ENCODE peak calls at places on chromosome 19, in nine cellular contexts. W, O, J, F, H, Z, R, S and I are unnamed samples.

GRCh38 chr19:15551183-15552004 is 43.1 kb downstream of the CYP4F22 start:
- DNase-seq in S (peak; percentile 63), H (peak; percentile 51), O (peak; percentile 34), F (no peak), Z (no peak), W (no peak), R (no peak), J (peak; percentile 65), I (peak; percentile 56)

GRCh38 chr19:44672226-44672625 is 944 bp downstream of the CEACAM19 start:
- DNase-seq in H (no peak), F (no peak), W (no peak), Z (no peak), J (no peak), R (no peak), O (no peak), S (no peak), I (no peak)

GRCh38 chr19:48992571-48993174 is 436 bp downstream of the GYS1 start:
- DNase-seq in O (no peak), H (no peak), W (peak; percentile 83), F (peak; percentile 33), Z (peak; percentile 25), J (no peak), S (no peak), R (peak; percentile 69), I (no peak)

GRCh38 chr19:5112681-5113080 is 143.8 kb downstream of the KDM4B start:
- DNase-seq in Z (no peak), R (no peak), H (no peak), S (no peak), F (no peak), O (no peak), W (no peak), J (no peak), I (no peak)

GRCh38 chr19:48290923-48291700 is 21.2 kb downstream of the ZNF114 start:
- DNase-seq in F (peak; percentile 88), J (peak; percentile 68), W (peak; percentile 88), R (peak; percentile 85), Z (peak; percentile 90), S (peak; percentile 74), O (peak; percentile 51), H (peak; percentile 78), I (peak; percentile 76)

GRCh38 chr19:35379992-35380391 is 9.1 kb downstream of the GPR42 start:
- DNase-seq in J (no peak), W (no peak), S (no peak), H (no peak), O (no peak), F (no peak), R (no peak), Z (no peak), I (no peak)

GRCh38 chr19:12773571-12773970 is 1.8 kb downstream of the HOOK2 start:
- DNase-seq in R (no peak), O (no peak), H (peak; percentile 56), S (no peak), Z (no peak), J (no peak), W (no peak), F (no peak), I (no peak)

GRCh38 chr19:54316746-54317107 is 3.8 kb upstream of the LILRA5 start:
- DNase-seq in Z (no peak), S (no peak), R (peak; percentile 41), J (no peak), H (no peak), W (no peak), O (peak; percentile 15), F (no peak), I (no peak)

GRCh38 chr19:11195169-11195568 is 2.2 kb downstream of the KANK2 start:
- DNase-seq in S (no peak), H (no peak), R (no peak), O (no peak), Z (no peak), W (no peak), F (no peak), J (no peak), I (no peak)

GRCh38 chr19:11198175-11198534 is 810 bp upstream of the KANK2 start:
- DNase-seq in R (no peak), O (no peak), H (no peak), Z (no peak), J (no peak), S (no peak), W (no peak), F (no peak), I (no peak)

GRCh38 chr19:11197291-11198174 is at the start of gene KANK2:
- DNase-seq in H (peak; percentile 91), Z (peak; percentile 71), J (peak; percentile 98), F (peak; percentile 88), W (peak; percentile 90), R (peak; percentile 92), O (peak; percentile 76), S (peak; percentile 79), I (peak; percentile 100)

GRCh38 chr19:11195681-11196080 is 1.7 kb downstream of the KANK2 start:
- DNase-seq in R (no peak), Z (no peak), O (no peak), F (no peak), W (no peak), H (no peak), J (no peak), S (no peak), I (no peak)

DNA sequence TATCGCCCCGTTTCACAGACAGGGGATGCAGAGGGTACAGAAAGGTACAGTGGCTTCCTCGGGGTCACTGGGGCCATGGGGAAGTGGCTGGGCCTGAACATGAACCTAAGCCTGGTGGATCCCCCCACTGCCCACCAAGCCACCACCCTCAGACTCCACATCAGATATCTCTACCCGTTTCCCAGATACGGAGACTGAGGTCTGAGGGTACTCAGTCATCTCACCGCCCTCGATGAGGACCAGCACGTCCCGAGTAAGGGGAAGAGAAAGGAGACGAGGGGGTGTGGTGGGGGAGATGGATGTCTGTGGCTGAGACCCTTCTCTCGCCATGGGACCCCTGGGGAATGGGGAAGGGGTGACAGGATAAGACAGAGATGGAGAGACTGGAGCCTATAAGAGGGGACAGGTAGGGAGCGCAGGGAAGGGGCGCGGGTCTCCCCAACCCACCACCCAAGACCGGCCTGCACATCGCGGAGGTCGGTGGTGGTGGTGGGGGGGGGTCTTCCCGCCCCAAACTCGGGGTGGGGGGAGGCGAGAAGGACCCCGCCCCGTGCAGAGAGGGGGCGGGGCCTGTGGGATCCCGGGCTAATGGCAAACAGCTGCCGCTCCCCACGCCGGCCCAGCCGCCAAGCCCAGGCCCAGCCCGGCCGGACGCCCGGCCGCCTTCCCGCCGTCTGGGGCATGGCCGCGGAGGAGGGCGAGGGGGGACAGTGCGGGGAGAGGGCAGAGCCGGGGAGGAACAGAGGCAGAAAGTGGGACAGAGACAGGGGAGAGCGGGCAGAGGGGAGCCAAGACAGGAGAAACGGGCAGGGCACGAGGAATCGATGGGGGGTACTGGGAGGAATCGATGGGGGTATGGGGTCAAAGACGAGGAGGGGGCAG is 698 bp downstream of the KANK2 start:
- DNase-seq in Z (no peak), O (no peak), H (peak; percentile 37), F (peak; percentile 42), S (no peak), W (no peak), J (peak; percentile 51), R (peak; percentile 81), I (peak; percentile 61)
- TF ChIP-seq CTCF in Z (no peak), O (no peak), H (no peak), F (no peak), S (no peak), W (no peak), J (no peak), R (no peak), I (no peak)

GRCh38 chr19:37304884-37305255 is 66.0 kb upstream of the ZNF527 start:
- DNase-seq in W (no peak), F (no peak), H (no peak), R (no peak), O (no peak), J (no peak), S (no peak), Z (no peak), I (no peak)

GRCh38 chr19:37304190-37304883 is 66.6 kb upstream of the ZNF527 start:
- DNase-seq in O (no peak), W (no peak), Z (peak; percentile 30), H (no peak), F (peak; percentile 52), J (no peak), R (no peak), S (no peak), I (no peak)

GRCh38 chr19:37306383-37306963 is 64.4 kb upstream of the ZNF527 start:
- DNase-seq in R (no peak), J (no peak), H (no peak), O (no peak), Z (no peak), S (no peak), W (no peak), F (no peak), I (no peak)

GRCh38 chr19:37313335-37313627 is 57.6 kb upstream of the ZNF527 start:
- DNase-seq in W (no peak), S (no peak), Z (no peak), F (no peak), O (no peak), R (no peak), J (no peak), H (no peak), I (no peak)

DNA sequence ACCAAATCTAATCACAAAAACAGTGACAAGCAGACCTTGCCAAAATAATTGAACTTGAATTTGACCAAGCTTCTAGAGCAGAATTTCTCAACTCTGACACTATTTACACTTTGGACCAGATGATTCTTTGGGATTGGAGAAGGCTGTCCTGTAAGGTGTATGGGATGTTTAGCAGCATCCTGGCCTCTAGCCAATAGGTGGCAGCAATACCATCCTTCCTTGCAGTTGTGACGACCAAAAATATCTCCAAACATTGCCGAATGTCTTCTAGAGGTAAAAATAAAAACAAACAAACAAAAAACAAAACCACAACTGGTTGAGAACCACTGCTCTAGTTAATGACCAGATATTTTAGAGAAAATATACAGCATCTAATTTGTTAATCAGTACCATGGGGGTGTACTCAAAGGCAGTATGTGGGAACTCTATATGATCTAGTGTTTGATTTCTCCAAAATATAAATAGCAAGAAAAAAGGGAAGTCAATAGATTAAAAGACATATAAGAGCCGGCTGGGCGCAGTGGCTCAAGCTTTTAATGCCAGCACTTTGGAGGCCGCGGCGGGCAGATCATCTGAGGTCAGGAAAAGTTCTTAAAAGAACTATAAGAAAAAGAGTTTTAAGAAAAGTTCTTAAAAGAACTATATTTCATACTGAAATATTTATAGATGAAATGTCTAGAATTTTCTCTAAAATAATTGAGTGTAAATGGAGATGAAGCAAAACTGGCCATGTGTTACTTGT is 60.9 kb upstream of the ZNF527 start:
- DNase-seq in F (no peak), J (no peak), R (no peak), Z (no peak), S (no peak), H (no peak), O (peak; percentile 46), W (no peak), I (no peak)
- TF ChIP-seq CTCF in F (no peak), J (no peak), R (no peak), Z (peak; percentile 57), S (peak; percentile 59), H (no peak), O (peak; percentile 86), W (no peak), I (peak; percentile 24)

DNA sequence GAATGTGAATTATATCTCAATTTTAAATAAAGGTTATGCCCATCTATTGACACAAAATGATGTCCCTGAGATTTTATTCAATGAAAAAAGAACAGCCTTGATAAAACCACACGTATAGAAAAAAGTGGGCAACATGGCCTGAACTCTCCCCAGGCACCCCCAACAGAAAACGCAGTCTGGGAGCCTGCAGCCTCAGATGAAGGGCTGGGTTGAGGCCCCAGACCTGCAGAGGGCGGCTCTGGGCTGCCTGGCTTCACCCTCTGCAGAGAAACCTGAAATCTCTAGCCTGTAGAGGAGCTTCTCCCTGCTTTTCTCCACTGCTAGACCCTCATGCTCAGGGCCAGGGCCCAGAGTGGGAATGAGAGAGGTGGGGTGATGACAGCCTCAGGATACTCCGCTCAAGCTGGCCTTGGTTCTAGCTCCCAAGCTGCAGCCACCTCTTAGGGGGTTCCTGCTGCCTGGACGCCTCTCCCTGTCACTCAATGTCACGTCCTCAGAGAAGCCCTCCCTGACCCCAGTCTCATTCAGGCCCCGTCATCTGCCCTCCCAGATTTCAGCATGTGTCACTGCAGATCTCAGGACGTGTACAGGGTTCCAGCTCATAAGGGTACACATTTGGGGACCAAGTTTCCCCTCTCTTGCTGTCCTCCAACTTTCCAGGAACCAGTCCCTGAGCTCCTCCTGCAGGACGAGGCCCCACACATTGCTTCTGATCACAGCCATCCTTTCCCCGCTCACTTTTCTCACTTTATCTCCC is 1.8 kb downstream of the MBD3 start:
- DNase-seq in W (no peak), F (no peak), H (no peak), R (no peak), S (peak; percentile 43), J (peak; percentile 70), Z (no peak), O (peak; percentile 53), I (peak; percentile 79)
- TF ChIP-seq CTCF in W (no peak), F (no peak), H (peak; percentile 27), R (no peak), S (peak; percentile 67), J (peak; percentile 70), Z (peak; percentile 40), O (peak; percentile 44), I (peak; percentile 52)

GRCh38 chr19:46714523-46715106 is 2.3 kb downstream of the PRKD2 start:
- DNase-seq in J (peak; percentile 81), Z (no peak), R (no peak), S (peak; percentile 65), W (peak; percentile 80), O (no peak), F (no peak), H (no peak), I (peak; percentile 89)

GRCh38 chr19:46716672-46717033 is 261 bp downstream of the PRKD2 start:
- DNase-seq in S (no peak), R (no peak), F (no peak), H (no peak), O (no peak), J (no peak), W (peak; percentile 77), Z (no peak), I (peak; percentile 52)

GRCh38 chr19:46717034-46717715 is at the start of gene PRKD2:
- DNase-seq in W (peak; percentile 93), S (peak; percentile 87), R (peak; percentile 95), F (peak; percentile 88), J (peak; percentile 96), Z (peak; percentile 92), H (peak; percentile 69), O (peak; percentile 93), I (peak; percentile 97)

GRCh38 chr19:46715620-46716012 is 1.3 kb downstream of the PRKD2 start:
- DNase-seq in O (peak; percentile 44), Z (no peak), H (no peak), W (peak; percentile 73), R (no peak), J (no peak), S (no peak), F (no peak), I (no peak)

DNA sequence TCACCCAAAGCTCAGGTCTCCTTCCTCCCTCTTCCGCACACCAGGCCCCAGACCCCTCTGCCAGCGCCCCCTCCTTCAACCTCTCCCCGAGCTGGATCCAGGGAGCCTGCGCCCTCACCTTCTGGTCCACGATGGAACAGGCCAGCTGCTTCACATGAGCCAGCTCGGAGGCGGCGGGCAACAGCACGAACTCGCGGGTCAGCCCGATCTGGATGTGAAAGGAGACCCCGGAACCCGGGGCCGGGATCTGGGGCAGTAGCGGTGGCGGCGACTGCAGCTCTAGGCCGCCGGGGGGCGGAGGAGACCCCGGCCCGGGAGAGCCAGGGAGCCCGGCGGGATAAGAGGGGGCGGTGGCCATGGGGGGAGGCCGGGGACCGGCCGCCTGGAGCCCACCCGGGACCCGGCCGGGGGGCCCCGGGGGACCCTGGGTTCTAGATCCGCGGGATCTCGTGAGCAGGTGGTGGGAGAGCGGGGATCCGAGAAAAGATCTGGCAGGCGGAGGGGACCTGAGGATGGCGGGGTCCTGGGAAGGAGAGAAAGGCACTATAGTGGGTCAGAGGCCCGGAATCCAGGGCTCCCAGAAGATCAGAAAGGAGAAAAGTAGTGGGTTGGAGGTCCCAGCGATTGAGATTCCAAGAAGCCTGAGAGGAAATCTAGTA is 772 bp downstream of the PRKD2 start:
- DNase-seq in O (peak; percentile 38), F (peak; percentile 44), W (peak; percentile 75), S (no peak), R (no peak), J (no peak), H (no peak), Z (peak; percentile 51), I (no peak)
- TF ChIP-seq CTCF in O (peak; percentile 37), F (no peak), W (no peak), S (no peak), R (no peak), J (no peak), H (no peak), Z (peak; percentile 52), I (no peak)